ENCODE peak calls at places on chromosomes 3 and 15, in five cellular contexts. X, M, G, V and A are unnamed samples.

GRCh38 chr3:170117134-170117533 is 64.4 kb downstream of the PHC3 start:
- DNase-seq in G (peak; percentile 10), V (peak; percentile 38), X (no peak), M (no peak), A (no peak)

GRCh38 chr15:65902373-65902772 is 33.1 kb downstream of the RAB11A start:
- DNase-seq in M (no peak), X (peak; percentile 77), V (no peak), G (peak; percentile 78), A (no peak)

GRCh38 chr3:102038477-102039142 is 189.3 kb downstream of the NFKBIZ start:
- DNase-seq in V (no peak), M (no peak), G (no peak), X (no peak), A (peak; percentile 70)

GRCh38 chr15:31299588-31300207 is 26.9 kb upstream of the KLF13 start:
- DNase-seq in M (no peak), X (no peak), V (no peak), G (no peak), A (no peak)

GRCh38 chr3:65436580-65436979 is 602.1 kb downstream of the MAGI1 start:
- DNase-seq in X (peak; percentile 10), V (no peak), G (peak; percentile 1), M (peak; percentile 29), A (peak; percentile 10)

GRCh38 chr3:40366203-40367162 is 20.5 kb upstream of the ENTPD3 start:
- DNase-seq in X (peak; percentile 76), G (no peak), V (peak; percentile 27), M (no peak), A (peak; percentile 70)

GRCh38 chr15:56411122-56411749 is 46.0 kb downstream of the TEX9 start:
- DNase-seq in G (no peak), X (no peak), V (no peak), M (no peak), A (no peak)

GRCh38 chr3:156010829-156011228 is 109.5 kb upstream of the KCNAB1 start:
- DNase-seq in G (no peak), X (peak; percentile 40), M (no peak), V (no peak), A (peak; percentile 68)

GRCh38 chr15:74027688-74028087 is 33.2 kb downstream of the PML start:
- DNase-seq in X (no peak), G (no peak), M (no peak), V (no peak), A (no peak)

GRCh38 chr3:53650928-53651654 is 156.7 kb downstream of the CACNA1D start:
- DNase-seq in X (no peak), M (no peak), G (no peak), V (no peak), A (no peak)

GRCh38 chr3:125194849-125195601 is 17.5 kb downstream of the SLC12A8 start:
- DNase-seq in G (no peak), M (peak; percentile 89), X (no peak), V (peak; percentile 48), A (no peak)

GRCh38 chr3:171704002-171704401 is 106.3 kb downstream of the PLD1 start:
- DNase-seq in V (peak; percentile 61), X (peak; percentile 37), G (peak; percentile 43), M (peak; percentile 56), A (peak; percentile 72)

GRCh38 chr3:197024881-197025735 is 4.5 kb downstream of the MELTF start:
- DNase-seq in M (no peak), G (no peak), V (no peak), X (no peak), A (no peak)

GRCh38 chr3:31462050-31462569 is 70.6 kb upstream of the STT3B start:
- DNase-seq in M (no peak), X (peak; percentile 51), G (peak; percentile 78), V (peak; percentile 8), A (no peak)

GRCh38 chr3:152235709-152236298 is 32.9 kb upstream of the MBNL1 start:
- DNase-seq in M (no peak), G (no peak), V (peak; percentile 65), X (peak; percentile 79), A (no peak)

GRCh38 chr3:31250116-31250813 is 282.5 kb upstream of the STT3B start:
- DNase-seq in G (no peak), M (no peak), V (peak; percentile 78), X (no peak), A (no peak)

GRCh38 chr3:98972155-98972554 is 70.7 kb upstream of the DCBLD2 start:
- DNase-seq in X (no peak), V (peak; percentile 89), M (peak; percentile 97), G (no peak), A (no peak)

GRCh38 chr15:41577863-41578735 is 19.1 kb downstream of the TYRO3 start:
- DNase-seq in M (no peak), G (no peak), X (no peak), V (no peak), A (no peak)

DNA sequence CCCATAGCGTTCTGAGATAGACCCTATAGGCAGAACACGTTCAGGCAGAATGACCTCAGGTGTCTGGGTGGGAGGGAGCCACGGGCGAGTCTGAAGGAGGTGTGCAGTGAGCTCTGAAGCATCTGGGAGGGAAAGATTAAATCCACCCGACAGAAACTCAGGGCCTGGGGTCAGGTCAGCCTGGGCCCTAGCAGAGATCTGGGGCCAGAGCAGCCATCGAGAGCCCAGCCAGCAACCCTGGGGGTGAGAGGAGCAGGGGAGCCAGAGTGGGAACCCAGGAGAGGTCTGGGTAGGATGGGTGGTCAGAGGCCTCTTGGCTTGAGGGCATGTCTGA is 22.1 kb downstream of the SNX33 start:
- DNase-seq in X (peak; percentile 59), G (no peak), M (no peak), V (no peak), A (no peak)
- H2AFZ ChIP-seq in X (no peak overlapping the region), G (no peak overlapping the region), M (no peak overlapping the region), V (no peak overlapping the region), A (no peak overlapping the region)

GRCh38 chr3:28345690-28346089 is 2.8 kb upstream of the ZCWPW2 start:
- DNase-seq in X (no peak), V (no peak), M (no peak), G (no peak), A (no peak)
- H3K4me1 ChIP-seq in X (peaks cover 10% of the 10 kb centered on the region), V (peaks cover 61% of the 10 kb centered on the region), M (peaks cover 5% of the 10 kb centered on the region), G (peaks cover 31% of the 10 kb centered on the region), A (peaks cover 28% of the 10 kb centered on the region)

GRCh38 chr15:67126551-67127333 is 61.3 kb downstream of the SMAD3 start:
- DNase-seq in X (no peak), G (no peak), M (no peak), V (peak; percentile 20), A (no peak)

GRCh38 chr15:67127925-67128324 is 62.5 kb downstream of the SMAD3 start:
- DNase-seq in M (peak; percentile 95), G (no peak), V (peak; percentile 98), X (no peak), A (no peak)

GRCh38 chr15:67125589-67126502 is 60.4 kb downstream of the SMAD3 start:
- DNase-seq in V (peak; percentile 98), M (peak; percentile 100), X (peak; percentile 81), G (no peak), A (no peak)

GRCh38 chr15:67124911-67125588 is 59.6 kb downstream of the SMAD3 start:
- DNase-seq in M (no peak), V (no peak), X (peak; percentile 39), G (no peak), A (no peak)

GRCh38 chr15:67127334-67127664 is 61.9 kb downstream of the SMAD3 start:
- DNase-seq in V (no peak), G (no peak), X (no peak), M (no peak), A (no peak)
- H4K20me1 ChIP-seq in V (no peaks in the 10 kb centered on the region), G (no peaks in the 10 kb centered on the region), X (no peaks in the 10 kb centered on the region), M (no peaks in the 10 kb centered on the region), A (no peaks in the 10 kb centered on the region)

GRCh38 chr3:28576590-28577220 is 228.1 kb upstream of the AZI2 start:
- DNase-seq in G (no peak), X (no peak), V (peak; percentile 21), M (no peak), A (no peak)
- H2AFZ ChIP-seq in G (no peak overlapping the region), X (no peak overlapping the region), V (peak overlapping the region; percentile 75), M (no peak overlapping the region), A (no peak overlapping the region)

DNA sequence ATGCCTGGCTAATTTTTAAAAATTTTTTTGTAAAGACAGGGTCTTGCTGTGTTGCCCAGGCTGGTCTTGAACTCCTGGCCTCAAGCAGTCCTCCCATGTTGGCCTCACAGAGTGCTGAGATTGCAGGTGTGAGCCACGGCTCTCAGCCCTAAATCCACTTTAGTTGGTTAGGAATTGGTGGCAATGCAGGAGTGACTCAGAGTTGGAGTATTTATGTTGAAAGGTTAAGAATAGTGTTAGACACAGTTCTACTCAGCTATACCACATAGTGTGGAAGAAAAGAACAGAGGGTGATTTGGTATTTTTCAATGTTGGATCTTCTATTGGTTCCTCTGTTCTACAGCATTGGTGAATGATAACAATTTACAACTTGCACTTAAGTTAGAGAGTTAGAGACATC is 7.6 kb downstream of the ZNF639 start:
- DNase-seq in X (no peak), G (no peak), M (peak; percentile 13), V (peak; percentile 16), A (no peak)
- H3K4me1 ChIP-seq in X (no peaks in the 10 kb centered on the region), G (no peaks in the 10 kb centered on the region), M (no peaks in the 10 kb centered on the region), V (no peaks in the 10 kb centered on the region), A (no peaks in the 10 kb centered on the region)